ENCODE peak calls at places on chromosomes 1 and 21, in five cellular contexts. Y is right lobe of liver; Z is NCI-H1048; R is stimulated activated CD8-positive, alpha-beta memory T cell treated with anti-CD3 and anti-CD28 coated beads, Interleukin-15, amount 100 ng/mL, for 24 hours; A is Kasumi-1. L is an unnamed sample.

GRCh38 chr1:245770191-245770590 is 615.4 kb downstream of the KIF26B start:
- DNase-seq in A (no peak), R (no peak), Y (no peak), Z (no peak), L (peak; percentile 30)

GRCh38 chr21:42764883-42765282 is 111.5 kb downstream of the PDE9A start:
- DNase-seq in Z (no peak), A (no peak), R (no peak), Y (no peak), L (no peak)

GRCh38 chr1:18234790-18235242 is 127.2 kb downstream of the IGSF21 start:
- DNase-seq in A (peak; percentile 33), Y (no peak), Z (peak; percentile 38), R (no peak), L (peak; percentile 3)

GRCh38 chr1:154837034-154837678 is 32.9 kb downstream of the KCNN3 start:
- DNase-seq in Z (no peak), Y (no peak), A (no peak), R (no peak), L (no peak)

GRCh38 chr1:246647513-246647912 is 76.7 kb upstream of the SCCPDH start:
- DNase-seq in Y (no peak), R (no peak), A (no peak), Z (no peak), L (peak; percentile 60)

GRCh38 chr21:28516996-28517592 is 475.6 kb downstream of the LTN1 start:
- DNase-seq in R (peak; percentile 19), Y (peak; percentile 79), A (no peak), Z (no peak), L (no peak)

GRCh38 chr1:119748040-119748439 is 20.7 kb downstream of the HMGCS2 start:
- DNase-seq in Y (no peak), Z (no peak), A (no peak), R (no peak), L (no peak)

GRCh38 chr1:22340873-22341272 is 110.8 kb upstream of the ZBTB40 start:
- DNase-seq in A (no peak), Y (no peak), R (no peak), Z (no peak), L (no peak)

GRCh38 chr21:44426663-44427191 is 28.6 kb upstream of the LRRC3 start:
- DNase-seq in Z (no peak), A (no peak), Y (peak; percentile 50), R (no peak), L (no peak)

GRCh38 chr1:33433509-33434362 is 2.8 kb upstream of the PHC2 start:
- DNase-seq in R (no peak), A (peak; percentile 94), Y (no peak), Z (no peak), L (peak; percentile 99)

GRCh38 chr1:207845109-207845508 is 65.8 kb downstream of the CD34 start:
- DNase-seq in R (no peak), Y (no peak), A (no peak), Z (no peak), L (no peak)

L was measured in IMR-90.